ENCODE peak calls at places on chromosomes 5 and 9, in nine cellular contexts. A is fibroblast of pulmonary artery; C is stomach; G is non-pigmented ciliary epithelial cell; H is activated gamma-delta T cell treated with anti-CD3 and anti-CD28 coated beads, Interleukin-2, amount 50 U/mL, for 16 hours; D is nucleus accumbens; Q is A673; O is lower lobe of right lung; W is cardiac fibroblast. S is an unnamed sample.

GRCh38 chr9:124831642-124832364 is 21.5 kb upstream of the WDR38 start:
- DNase-seq in C (peak; percentile 60), O (no peak), D (no peak), A (no peak), G (no peak), H (no peak), W (peak; percentile 28), Q (no peak), S (no peak)

GRCh38 chr9:90927496-90927895 is 125.9 kb downstream of the SYK start:
- DNase-seq in D (no peak), Q (no peak), W (no peak), A (no peak), G (no peak), H (no peak), C (no peak), O (no peak), S (no peak)

GRCh38 chr9:109865521-109865920 is 85.5 kb downstream of the PALM2AKAP2 start:
- DNase-seq in A (no peak), G (no peak), H (no peak), D (no peak), Q (no peak), O (no peak), C (no peak), W (no peak), S (no peak)

GRCh38 chr9:71223953-71224538 is 102.6 kb upstream of the TRPM3 start:
- DNase-seq in W (peak; percentile 15), Q (no peak), G (no peak), A (peak; percentile 26), O (no peak), D (no peak), H (no peak), C (no peak), S (no peak)

GRCh38 chr5:23389543-23390215 is 117.7 kb upstream of the PRDM9 start:
- DNase-seq in A (peak; percentile 25), W (peak; percentile 38), O (no peak), H (no peak), G (no peak), D (no peak), Q (no peak), C (no peak), S (no peak)

GRCh38 chr5:82551840-82552385 is 273.8 kb upstream of the RPS23 start:
- DNase-seq in G (no peak), A (no peak), W (no peak), Q (no peak), D (no peak), O (no peak), H (no peak), C (no peak), S (no peak)

GRCh38 chr9:95605826-95606555 is 89.2 kb upstream of the PTCH1 start:
- DNase-seq in O (no peak), H (no peak), A (no peak), C (no peak), D (no peak), W (no peak), Q (peak; percentile 67), G (no peak), S (no peak)

GRCh38 chr5:77644443-77645157 is 6.1 kb upstream of the OTP start:
- DNase-seq in D (no peak), O (no peak), A (no peak), H (no peak), Q (no peak), W (no peak), C (no peak), G (no peak), S (no peak)